ENCODE peak calls at places on chromosome X, in five cellular contexts. One of them, this sample, is unnamed.

GRCh38 chrX:68835104-68835442 is 6.3 kb downstream of the EFNB1 start:
- DNase-seq in tibial artery: no peak
- DNase-seq in endothelial cell: no peak
- DNase-seq in heart left ventricle: no peak
- DNase-seq in IMR-90: no peak
- DNase-seq in this sample: no peak

GRCh38 chrX:124211312-124211942 is 121.0 kb upstream of the TEX13D start:
- DNase-seq in tibial artery: no peak
- DNase-seq in endothelial cell: peak
- DNase-seq in heart left ventricle: no peak
- DNase-seq in IMR-90: peak
- DNase-seq in this sample: peak

GRCh38 chrX:153901753-153902140 is 2.7 kb upstream of the AVPR2 start:
- DNase-seq in tibial artery: no peak
- DNase-seq in endothelial cell: no peak
- DNase-seq in heart left ventricle: no peak
- DNase-seq in IMR-90: no peak
- DNase-seq in this sample: no peak

GRCh38 chrX:10769696-10770619 is 149.6 kb upstream of the MID1 start:
- DNase-seq in tibial artery: peak
- DNase-seq in endothelial cell: no peak
- DNase-seq in heart left ventricle: no peak
- DNase-seq in IMR-90: peak
- DNase-seq in this sample: no peak

GRCh38 chrX:135425566-135425965 is 3.8 kb downstream of the SMIM10L2A start:
- DNase-seq in tibial artery: no peak
- DNase-seq in endothelial cell: no peak
- DNase-seq in heart left ventricle: no peak
- DNase-seq in IMR-90: peak
- DNase-seq in this sample: no peak

GRCh38 chrX:147376601-147377387 is 534.9 kb upstream of the FMR1 start:
- DNase-seq in tibial artery: no peak
- DNase-seq in endothelial cell: no peak
- DNase-seq in heart left ventricle: no peak
- DNase-seq in IMR-90: no peak
- DNase-seq in this sample: no peak

GRCh38 chrX:118188977-118189376 is 72.4 kb upstream of the KLHL13 start:
- DNase-seq in tibial artery: no peak
- DNase-seq in endothelial cell: no peak
- DNase-seq in heart left ventricle: no peak
- DNase-seq in IMR-90: no peak
- DNase-seq in this sample: no peak

GRCh38 chrX:14554132-14554715 is 24.9 kb downstream of the GLRA2 start:
- DNase-seq in tibial artery: no peak
- DNase-seq in endothelial cell: no peak
- DNase-seq in heart left ventricle: no peak
- DNase-seq in IMR-90: no peak
- DNase-seq in this sample: no peak

GRCh38 chrX:129842510-129843208 is 1.0 kb downstream of the ZDHHC9 start:
- DNase-seq in tibial artery: peak
- DNase-seq in endothelial cell: peak
- DNase-seq in heart left ventricle: peak
- DNase-seq in IMR-90: peak
- DNase-seq in this sample: no peak

GRCh38 chrX:69503835-69504625 is at the start of gene NALF2:
- DNase-seq in tibial artery: peak
- DNase-seq in endothelial cell: peak
- DNase-seq in heart left ventricle: peak
- DNase-seq in IMR-90: peak
- DNase-seq in this sample: peak

GRCh38 chrX:56564921-56565861 is 1.8 kb downstream of the UBQLN2 start:
- DNase-seq in tibial artery: no peak
- DNase-seq in endothelial cell: no peak
- DNase-seq in heart left ventricle: no peak
- DNase-seq in IMR-90: peak
- DNase-seq in this sample: no peak

GRCh38 chrX:139931646-139932076 is 1.2 kb downstream of the ATP11C start:
- DNase-seq in tibial artery: no peak
- DNase-seq in endothelial cell: no peak
- DNase-seq in heart left ventricle: no peak
- DNase-seq in IMR-90: no peak
- DNase-seq in this sample: no peak

GRCh38 chrX:39955621-39956020 is 142.1 kb downstream of the BCOR start:
- DNase-seq in tibial artery: no peak
- DNase-seq in endothelial cell: no peak
- DNase-seq in heart left ventricle: no peak
- DNase-seq in IMR-90: no peak
- DNase-seq in this sample: no peak

GRCh38 chrX:110407910-110408545 is 49.4 kb downstream of the RTL9 start:
- DNase-seq in tibial artery: no peak
- DNase-seq in endothelial cell: peak
- DNase-seq in heart left ventricle: peak
- DNase-seq in IMR-90: peak
- DNase-seq in this sample: peak

GRCh38 chrX:147920161-147920666 is 8.5 kb downstream of the FMR1 start:
- DNase-seq in tibial artery: no peak
- DNase-seq in endothelial cell: no peak
- DNase-seq in heart left ventricle: no peak
- DNase-seq in IMR-90: no peak
- DNase-seq in this sample: no peak

GRCh38 chrX:107970073-107970472 is 12.1 kb downstream of the TEX13B start:
- DNase-seq in tibial artery: no peak
- DNase-seq in endothelial cell: no peak
- DNase-seq in heart left ventricle: no peak
- DNase-seq in IMR-90: no peak
- DNase-seq in this sample: no peak

GRCh38 chrX:63434665-63435064 is 83.5 kb upstream of the SPIN4 start:
- DNase-seq in tibial artery: no peak
- DNase-seq in endothelial cell: peak
- DNase-seq in heart left ventricle: no peak
- DNase-seq in IMR-90: peak
- DNase-seq in this sample: no peak

GRCh38 chrX:23548164-23548563 is 119.1 kb upstream of the PRDX4 start:
- DNase-seq in tibial artery: no peak
- DNase-seq in endothelial cell: no peak
- DNase-seq in heart left ventricle: no peak
- DNase-seq in IMR-90: no peak
- DNase-seq in this sample: no peak

GRCh38 chrX:45506149-45506768 is 305.6 kb upstream of the DIPK2B start:
- DNase-seq in tibial artery: no peak
- DNase-seq in endothelial cell: no peak
- DNase-seq in heart left ventricle: no peak
- DNase-seq in IMR-90: no peak
- DNase-seq in this sample: no peak

GRCh38 chrX:46803140-46803539 is 33.7 kb upstream of the RP2 start:
- DNase-seq in tibial artery: no peak
- DNase-seq in endothelial cell: no peak
- DNase-seq in heart left ventricle: no peak
- DNase-seq in IMR-90: no peak
- DNase-seq in this sample: no peak

GRCh38 chrX:153871451-153871850 is 14.5 kb downstream of the L1CAM start:
- DNase-seq in tibial artery: no peak
- DNase-seq in endothelial cell: no peak
- DNase-seq in heart left ventricle: no peak
- DNase-seq in IMR-90: no peak
- DNase-seq in this sample: no peak

DNA sequence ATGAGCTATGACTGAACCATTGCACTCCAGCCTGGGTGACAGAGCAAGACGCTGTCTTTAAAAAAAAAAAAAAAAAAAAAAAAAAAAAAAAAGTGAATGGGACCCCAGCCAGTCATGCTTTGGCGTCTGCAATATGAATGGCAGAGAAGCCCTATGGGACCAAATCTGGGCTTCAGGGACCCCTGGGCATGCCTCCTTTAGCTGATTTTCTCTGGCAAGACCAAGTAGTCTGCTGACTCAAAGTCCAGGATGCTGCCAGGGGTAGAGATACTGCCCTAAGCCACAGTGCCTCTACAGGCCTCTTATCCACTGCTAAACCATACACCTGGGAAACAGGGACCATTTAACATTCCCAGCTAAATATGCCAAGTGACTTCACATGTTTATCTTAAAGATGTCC is 6.0 kb downstream of the RPS4X start:
- DNase-seq in tibial artery: no peak
- DNase-seq in endothelial cell: no peak
- DNase-seq in heart left ventricle: no peak
- DNase-seq in IMR-90: no peak
- DNase-seq in this sample: no peak
- TF ChIP-seq CTCF in tibial artery: no peak
- TF ChIP-seq CTCF in endothelial cell: no peak
- TF ChIP-seq CTCF in heart left ventricle: no peak
- TF ChIP-seq CTCF in IMR-90: no peak
- TF ChIP-seq CTCF in this sample: no peak

GRCh38 chrX:53047228-53047627 is 1.4 kb upstream of the GPR173 start:
- DNase-seq in tibial artery: no peak
- DNase-seq in endothelial cell: no peak
- DNase-seq in heart left ventricle: no peak
- DNase-seq in IMR-90: peak
- DNase-seq in this sample: no peak
- TF ChIP-seq CTCF in tibial artery: no peak
- TF ChIP-seq CTCF in endothelial cell: peak
- TF ChIP-seq CTCF in heart left ventricle: no peak
- TF ChIP-seq CTCF in IMR-90: peak
- TF ChIP-seq CTCF in this sample: no peak

GRCh38 chrX:17529349-17529748 is 154.3 kb downstream of the NHS start:
- DNase-seq in tibial artery: no peak
- DNase-seq in endothelial cell: no peak
- DNase-seq in heart left ventricle: no peak
- DNase-seq in IMR-90: no peak
- DNase-seq in this sample: no peak

GRCh38 chrX:17525762-17526555 is 151.0 kb downstream of the NHS start:
- DNase-seq in tibial artery: no peak
- DNase-seq in endothelial cell: no peak
- DNase-seq in heart left ventricle: no peak
- DNase-seq in IMR-90: peak
- DNase-seq in this sample: no peak

GRCh38 chrX:17527932-17528331 is 152.9 kb downstream of the NHS start:
- DNase-seq in tibial artery: no peak
- DNase-seq in endothelial cell: no peak
- DNase-seq in heart left ventricle: no peak
- DNase-seq in IMR-90: no peak
- DNase-seq in this sample: no peak

GRCh38 chrX:17525266-17525665 is 150.3 kb downstream of the NHS start:
- DNase-seq in tibial artery: no peak
- DNase-seq in endothelial cell: no peak
- DNase-seq in heart left ventricle: no peak
- DNase-seq in IMR-90: peak
- DNase-seq in this sample: no peak

DNA sequence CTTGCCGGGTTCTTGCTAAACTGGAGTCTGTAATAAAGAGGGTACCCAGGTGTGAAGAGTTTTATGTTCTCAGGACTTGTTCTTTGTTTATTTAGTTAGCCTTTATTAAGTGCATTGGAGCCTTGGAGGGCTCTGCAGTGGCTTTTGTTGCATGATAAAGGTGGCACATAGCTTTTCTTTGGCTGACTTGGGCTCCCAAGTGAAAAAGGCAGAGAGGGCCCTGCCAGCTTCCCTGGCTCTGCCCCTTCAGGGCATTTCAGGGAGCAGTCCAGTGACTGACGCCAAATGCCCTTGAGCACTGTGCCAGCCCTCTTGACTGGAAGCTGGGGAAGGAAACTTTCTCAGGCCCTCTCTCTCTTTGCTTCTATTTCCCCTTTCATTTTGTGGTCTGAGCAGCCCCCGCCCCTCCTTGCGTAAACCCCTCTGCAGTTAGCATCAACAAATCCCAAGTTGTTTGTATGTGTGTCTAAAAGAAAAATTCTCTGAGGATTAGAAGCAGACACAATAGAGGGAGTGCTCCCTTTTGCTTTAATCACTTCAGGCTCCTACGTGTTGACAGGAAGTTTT is 152.2 kb downstream of the NHS start:
- DNase-seq in tibial artery: peak
- DNase-seq in endothelial cell: no peak
- DNase-seq in heart left ventricle: peak
- DNase-seq in IMR-90: peak
- DNase-seq in this sample: no peak
- TF ChIP-seq CTCF in tibial artery: no peak
- TF ChIP-seq CTCF in endothelial cell: no peak
- TF ChIP-seq CTCF in heart left ventricle: no peak
- TF ChIP-seq CTCF in IMR-90: no peak
- TF ChIP-seq CTCF in this sample: no peak

DNA sequence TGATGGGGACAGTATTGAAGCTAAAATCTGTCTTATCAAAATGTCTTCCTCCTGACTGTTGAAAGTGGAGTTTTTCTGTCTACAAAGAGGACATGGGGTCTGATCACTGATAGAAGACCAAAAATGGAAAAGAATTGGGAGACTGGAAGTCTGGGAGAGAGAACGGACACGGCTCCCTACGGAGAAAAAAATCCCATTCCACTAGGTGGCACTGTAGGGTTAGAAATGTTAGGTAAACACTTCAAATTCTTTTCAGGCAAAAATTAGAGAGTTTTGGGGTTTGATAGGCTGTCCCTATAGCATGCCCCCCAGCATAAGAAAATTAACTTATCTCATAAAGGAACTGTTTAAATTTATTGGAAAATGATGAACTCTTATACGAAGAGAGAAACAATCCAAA is 200.5 kb downstream of the FAM133A start:
- DNase-seq in tibial artery: no peak
- DNase-seq in endothelial cell: peak
- DNase-seq in heart left ventricle: no peak
- DNase-seq in IMR-90: no peak
- DNase-seq in this sample: no peak
- TF ChIP-seq CTCF in tibial artery: no peak
- TF ChIP-seq CTCF in endothelial cell: peak
- TF ChIP-seq CTCF in heart left ventricle: no peak
- TF ChIP-seq CTCF in IMR-90: peak
- TF ChIP-seq CTCF in this sample: peak

DNA sequence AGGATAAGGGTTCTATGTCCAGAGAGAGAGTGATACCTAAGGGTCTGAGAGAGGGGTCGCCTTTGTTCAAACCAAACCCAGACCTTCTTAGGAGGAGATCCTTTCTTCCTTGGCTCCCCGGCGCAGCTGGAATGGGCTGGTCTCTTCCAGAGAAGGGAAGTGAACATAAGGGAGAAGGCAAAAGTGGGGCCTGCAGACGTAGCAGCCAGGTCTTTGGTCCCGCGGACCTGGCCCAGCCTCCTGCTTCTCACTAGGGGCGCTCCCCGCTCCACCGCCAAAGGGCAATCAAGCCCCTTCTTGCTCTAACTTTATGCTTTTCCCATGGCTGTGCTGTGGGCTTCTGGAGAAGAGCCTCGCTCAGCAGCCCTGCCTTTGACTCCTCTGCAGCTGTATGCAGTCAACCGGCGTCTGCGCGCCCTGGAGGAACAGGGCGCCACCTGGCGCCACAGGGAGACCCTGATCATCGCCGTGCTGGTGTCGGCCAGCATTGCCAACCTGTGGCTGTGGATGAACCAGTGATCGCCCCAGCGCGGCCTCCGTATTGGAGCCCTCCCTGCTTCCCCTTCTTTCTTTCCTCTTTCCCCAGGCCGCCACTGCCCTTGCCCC is 6.5 kb downstream of the FATE1 start:
- DNase-seq in tibial artery: no peak
- DNase-seq in endothelial cell: peak
- DNase-seq in heart left ventricle: peak
- DNase-seq in IMR-90: no peak
- DNase-seq in this sample: peak
- TF ChIP-seq CTCF in tibial artery: no peak
- TF ChIP-seq CTCF in endothelial cell: no peak
- TF ChIP-seq CTCF in heart left ventricle: peak
- TF ChIP-seq CTCF in IMR-90: peak
- TF ChIP-seq CTCF in this sample: no peak

GRCh38 chrX:50978920-50979660 is 68.6 kb downstream of the BMP15 start:
- DNase-seq in tibial artery: no peak
- DNase-seq in endothelial cell: no peak
- DNase-seq in heart left ventricle: no peak
- DNase-seq in IMR-90: no peak
- DNase-seq in this sample: no peak
- TF ChIP-seq CTCF in tibial artery: no peak
- TF ChIP-seq CTCF in endothelial cell: no peak
- TF ChIP-seq CTCF in heart left ventricle: no peak
- TF ChIP-seq CTCF in IMR-90: no peak
- TF ChIP-seq CTCF in this sample: no peak